ENCODE peak calls at places on chromosomes 5 and 9, in four cellular contexts. M, F, G and O are unnamed samples.

GRCh38 chr5:43152946-43153345 is 32.2 kb downstream of the ZNF131 start:
- DNase-seq in G (no peak), F (no peak), M (no peak), O (no peak)

GRCh38 chr5:55668356-55668755 is 43.8 kb downstream of the SLC38A9 start:
- DNase-seq in G (no peak), F (no peak), M (no peak), O (no peak)

GRCh38 chr5:172795401-172795977 is 24.5 kb upstream of the DUSP1 start:
- DNase-seq in G (no peak), F (no peak), M (peak), O (peak)

GRCh38 chr5:112626079-112626478 is 111.6 kb upstream of the APC start:
- DNase-seq in G (no peak), M (no peak), F (no peak), O (no peak)

GRCh38 chr5:32690153-32690552 is 21.0 kb upstream of the NPR3 start:
- DNase-seq in M (no peak), F (no peak), G (no peak), O (no peak)

GRCh38 chr5:143229426-143229895 is 174.0 kb downstream of the NR3C1 start:
- DNase-seq in F (no peak), G (no peak), M (no peak), O (no peak)

GRCh38 chr9:128214571-128215490 is 11.7 kb downstream of the DNM1 start:
- DNase-seq in M (no peak), G (no peak), F (no peak), O (no peak)

GRCh38 chr5:115455241-115455640 is 89.3 kb downstream of the FEM1C start:
- DNase-seq in M (no peak), F (no peak), G (no peak), O (no peak)

GRCh38 chr5:159417170-159417569 is 86.9 kb upstream of the IL12B start:
- DNase-seq in F (no peak), G (no peak), M (no peak), O (no peak)

GRCh38 chr9:71681708-71682268 is 86.5 kb downstream of the CEMIP2 start:
- DNase-seq in F (no peak), M (no peak), G (no peak), O (no peak)

GRCh38 chr9:70911791-70912190 is 209.6 kb downstream of the TRPM3 start:
- DNase-seq in G (no peak), M (no peak), F (no peak), O (no peak)

GRCh38 chr9:137316012-137316981 is 14.2 kb upstream of the NRARP start:
- DNase-seq in M (no peak), F (no peak), G (peak), O (no peak)

GRCh38 chr5:124746252-124746915 is at the start of gene ZNF608:
- DNase-seq in F (no peak), M (no peak), G (no peak), O (no peak)

GRCh38 chr5:127029513-127030258 is 672 bp downstream of the MARCHF3 start:
- DNase-seq in M (peak), F (peak), G (peak), O (peak)

GRCh38 chr9:127130661-127131538 is 8.5 kb upstream of the ANGPTL2 start:
- DNase-seq in G (no peak), F (no peak), M (peak), O (peak)

GRCh38 chr5:96808868-96809558 is 1.3 kb upstream of the ERAP1 start:
- DNase-seq in M (no peak), F (no peak), G (no peak), O (no peak)

GRCh38 chr5:11928909-11929308 is 24.7 kb upstream of the CTNND2 start:
- DNase-seq in F (no peak), M (no peak), G (no peak), O (no peak)

GRCh38 chr5:153658151-153658550 is 167.7 kb downstream of the GRIA1 start:
- DNase-seq in M (no peak), F (no peak), G (no peak), O (no peak)

GRCh38 chr9:131517761-131518190 is 13.3 kb downstream of the UCK1 start:
- DNase-seq in M (no peak), F (no peak), G (no peak), O (no peak)

GRCh38 chr9:136847065-136847826 is 2.0 kb upstream of the PHPT1 start:
- DNase-seq in M (peak), F (no peak), G (no peak), O (peak)

GRCh38 chr9:129162901-129163670 is 15.0 kb downstream of the IER5L start:
- DNase-seq in G (no peak), M (no peak), F (no peak), O (no peak)

GRCh38 chr5:160092960-160093701 is 26.1 kb downstream of the PWWP2A start:
- DNase-seq in M (no peak), G (no peak), F (no peak), O (no peak)

GRCh38 chr5:123746683-123747360 is 234.8 kb downstream of the CSNK1G3 start:
- DNase-seq in M (no peak), F (no peak), G (no peak), O (no peak)

GRCh38 chr5:132850066-132850465 is 16.2 kb downstream of the GDF9 start:
- DNase-seq in M (no peak), F (no peak), G (no peak), O (no peak)

GRCh38 chr5:170632985-170633234 is 129.1 kb downstream of the KCNIP1 start:
- DNase-seq in G (peak), M (peak), F (peak), O (peak)

GRCh38 chr5:148381906-148382305 is 1.9 kb upstream of the FBXO38 start:
- DNase-seq in M (no peak), G (no peak), F (no peak), O (no peak)

GRCh38 chr5:79800979-79801827 is 111.6 kb downstream of the CMYA5 start:
- DNase-seq in F (no peak), G (peak), M (no peak), O (no peak)

GRCh38 chr5:168932400-168932799 is 353.2 kb upstream of the PANK3 start:
- DNase-seq in F (no peak), M (no peak), G (no peak), O (no peak)